ENCODE peak calls at places on chromosomes 1 and 21, in four cellular contexts. V, S, Z and J are unnamed samples.
A peak's percentile ranks its signal among the peaks of the same experiment; 100 is the strongest.

GRCh38 chr1:175536921-175537320 is 206.5 kb downstream of the TNR start:
- DNase-seq in V (no peak), S (no peak), Z (no peak), J (no peak)

GRCh38 chr1:110601332-110601731 is 4.8 kb downstream of the KCNA2 start:
- DNase-seq in V (no peak), S (no peak), Z (no peak), J (no peak)

GRCh38 chr1:180247061-180247460 is 17.0 kb downstream of the LHX4 start:
- DNase-seq in V (no peak), S (no peak), Z (no peak), J (no peak)

GRCh38 chr1:239270509-239270908 is 115.9 kb upstream of the CHRM3 start:
- DNase-seq in V (no peak), S (no peak), Z (no peak), J (no peak)

GRCh38 chr21:45246535-45247320 is 41.0 kb downstream of the POFUT2 start:
- DNase-seq in V (no peak), S (no peak), Z (no peak), J (no peak)

GRCh38 chr1:35641233-35641866 is at the start of gene PSMB2:
- DNase-seq in V (peak; percentile 96), S (peak; percentile 94), Z (peak; percentile 99), J (peak; percentile 82)

GRCh38 chr1:206505702-206506375 is 1.5 kb upstream of the RASSF5 start:
- DNase-seq in V (peak; percentile 37), S (peak; percentile 59), Z (peak; percentile 72), J (no peak)

GRCh38 chr1:69737527-69738176 is 169.9 kb downstream of the LRRC7 start:
- DNase-seq in V (peak; percentile 78), S (peak; percentile 81), Z (peak; percentile 79), J (peak; percentile 29)

GRCh38 chr1:234478152-234478480 is 863 bp downstream of the TARBP1 start:
- DNase-seq in V (peak; percentile 22), S (peak; percentile 26), Z (peak; percentile 75), J (no peak)

GRCh38 chr1:33396188-33397124 is 34.4 kb downstream of the PHC2 start:
- DNase-seq in V (no peak), S (no peak), Z (no peak), J (no peak)

GRCh38 chr1:212467843-212468482 is 35.2 kb downstream of the NENF start:
- DNase-seq in V (no peak), S (peak; percentile 20), Z (peak; percentile 13), J (no peak)

DNA sequence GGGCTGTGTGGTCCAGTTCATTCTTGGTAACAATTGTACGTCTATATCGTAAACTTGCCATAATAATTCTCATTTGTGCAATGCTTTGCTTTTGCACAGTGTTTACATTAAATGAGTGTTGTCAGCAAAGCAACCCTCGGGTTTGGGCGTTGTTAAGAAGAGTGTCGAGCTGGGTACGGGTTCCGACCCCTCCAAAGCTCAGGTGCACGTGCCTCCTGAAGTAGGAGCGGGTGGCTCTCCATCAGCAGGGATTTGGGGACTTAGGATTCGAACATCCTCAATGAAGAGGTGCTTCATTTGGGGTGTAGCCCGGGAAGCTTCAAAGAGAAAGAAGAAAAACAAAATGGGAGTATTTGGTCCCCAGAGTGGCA is 984 bp downstream of the TRIM58 start:
- DNase-seq in V (no peak), S (no peak), Z (no peak), J (no peak)
- H3K4me3 ChIP-seq in V (peak overlapping the region; percentile 46), S (peak overlapping the region; percentile 6), Z (no peak overlapping the region), J (peak overlapping the region; percentile 45)

GRCh38 chr1:2234762-2235113 is 6.6 kb downstream of the SKI start:
- DNase-seq in V (no peak), S (no peak), Z (no peak), J (no peak)

GRCh38 chr1:2232916-2233438 is 4.9 kb downstream of the SKI start:
- DNase-seq in V (no peak), S (no peak), Z (peak; percentile 23), J (no peak)

GRCh38 chr1:2235300-2235998 is 7.3 kb downstream of the SKI start:
- DNase-seq in V (no peak), S (no peak), Z (no peak), J (no peak)

GRCh38 chr1:2233468-2233867 is 5.3 kb downstream of the SKI start:
- DNase-seq in V (no peak), S (no peak), Z (peak; percentile 25), J (no peak)

DNA sequence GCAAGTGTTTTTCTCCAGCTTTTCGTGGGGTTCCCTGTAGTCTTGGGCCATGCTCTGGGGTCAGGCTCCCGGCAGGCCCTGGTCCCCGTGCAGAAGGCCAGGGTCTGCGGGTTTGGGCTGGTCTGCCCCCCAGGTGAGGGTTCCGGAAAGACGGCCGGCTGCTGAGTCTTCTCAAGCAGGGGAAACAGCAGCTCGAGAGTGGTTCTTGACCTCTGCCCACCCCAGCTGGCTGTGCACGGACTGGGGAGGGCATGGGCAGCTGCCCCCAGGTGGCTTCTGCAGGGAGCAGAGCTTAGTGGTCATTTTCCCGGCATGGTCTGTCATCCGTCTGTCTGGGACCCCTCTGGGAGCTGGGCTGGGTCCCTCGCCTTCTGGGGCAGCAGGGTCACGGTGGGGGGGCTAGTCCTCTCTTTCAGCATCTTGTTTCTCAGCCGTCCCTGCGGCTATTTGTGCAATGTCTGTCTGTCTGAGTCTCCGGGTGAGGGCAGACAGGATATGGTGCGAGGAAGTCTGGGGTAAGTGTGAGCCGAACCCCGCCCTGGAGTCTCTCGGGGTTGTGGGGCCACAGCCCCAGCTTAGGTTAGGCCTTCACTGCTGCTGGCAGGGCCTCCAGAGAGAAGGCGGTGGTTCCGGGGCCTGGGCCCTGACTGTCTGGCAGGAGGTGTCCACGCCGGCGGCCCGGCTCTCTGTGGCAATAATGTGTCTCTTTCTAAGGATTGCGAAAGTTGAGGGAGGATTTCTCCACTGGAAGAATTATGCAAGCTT is 6.1 kb downstream of the SKI start:
- DNase-seq in V (peak; percentile 75), S (peak; percentile 96), Z (peak; percentile 99), J (peak; percentile 86)
- H3K4me3 ChIP-seq in V (peak overlapping the region; percentile 88), S (peak overlapping the region; percentile 16), Z (peak overlapping the region; percentile 34), J (peak overlapping the region; percentile 33)

GRCh38 chr1:109368464-109368863 is 29.3 kb downstream of the SORT1 start:
- DNase-seq in V (no peak), S (no peak), Z (no peak), J (no peak)

GRCh38 chr1:109373051-109373593 is 24.6 kb downstream of the SORT1 start:
- DNase-seq in V (no peak), S (no peak), Z (no peak), J (no peak)

GRCh38 chr1:109369167-109369746 is 28.5 kb downstream of the SORT1 start:
- DNase-seq in V (peak; percentile 28), S (peak; percentile 40), Z (peak; percentile 75), J (no peak)

GRCh38 chr1:109371271-109371739 is 26.4 kb downstream of the SORT1 start:
- DNase-seq in V (peak; percentile 73), S (peak; percentile 63), Z (peak; percentile 80), J (peak; percentile 62)

DNA sequence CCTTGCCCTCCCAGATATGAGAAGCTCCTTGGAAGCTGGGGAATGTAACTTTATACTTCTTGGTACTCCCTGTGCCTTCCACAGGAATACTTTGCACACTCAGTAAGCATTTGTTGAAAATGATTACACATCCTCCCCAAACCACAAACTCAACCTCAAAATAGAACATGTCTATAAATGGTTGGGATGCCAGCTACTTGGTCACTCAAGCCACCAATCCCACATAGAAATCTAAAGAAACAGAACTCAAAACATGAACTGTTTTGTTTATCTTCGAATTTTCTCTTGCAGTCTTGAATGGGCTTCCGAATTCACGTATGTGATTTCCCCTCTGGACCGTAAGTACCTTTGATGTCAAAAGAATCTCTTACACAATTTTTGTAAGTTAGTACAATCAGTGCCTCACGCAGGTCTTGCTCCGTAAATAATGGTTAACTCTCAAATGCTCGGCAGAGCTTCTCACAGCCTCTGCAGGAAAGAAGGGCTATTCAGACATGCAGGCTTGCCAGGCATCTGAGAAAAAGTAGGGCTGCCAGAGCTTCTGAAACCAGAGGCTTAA is 26.9 kb downstream of the SORT1 start:
- DNase-seq in V (peak; percentile 96), S (peak; percentile 89), Z (peak; percentile 92), J (peak; percentile 91)
- H3K4me3 ChIP-seq in V (peak overlapping the region; percentile 29), S (peak overlapping the region; percentile 5), Z (peak overlapping the region; percentile 16), J (peak overlapping the region; percentile 25)

GRCh38 chr1:10694274-10694632 is 102.2 kb downstream of the CASZ1 start:
- DNase-seq in V (no peak), S (peak; percentile 5), Z (peak; percentile 38), J (no peak)
- H3K4me3 ChIP-seq in V (peak overlapping the region; percentile 47), S (peak overlapping the region; percentile 22), Z (peak overlapping the region; percentile 53), J (peak overlapping the region; percentile 49)

GRCh38 chr1:58584082-58584895 is 7.2 kb upstream of the TACSTD2 start:
- DNase-seq in V (peak; percentile 94), S (peak; percentile 96), Z (peak; percentile 96), J (peak; percentile 89)
- H3K4me3 ChIP-seq in V (no peak overlapping the region), S (no peak overlapping the region), Z (no peak overlapping the region), J (no peak overlapping the region)

DNA sequence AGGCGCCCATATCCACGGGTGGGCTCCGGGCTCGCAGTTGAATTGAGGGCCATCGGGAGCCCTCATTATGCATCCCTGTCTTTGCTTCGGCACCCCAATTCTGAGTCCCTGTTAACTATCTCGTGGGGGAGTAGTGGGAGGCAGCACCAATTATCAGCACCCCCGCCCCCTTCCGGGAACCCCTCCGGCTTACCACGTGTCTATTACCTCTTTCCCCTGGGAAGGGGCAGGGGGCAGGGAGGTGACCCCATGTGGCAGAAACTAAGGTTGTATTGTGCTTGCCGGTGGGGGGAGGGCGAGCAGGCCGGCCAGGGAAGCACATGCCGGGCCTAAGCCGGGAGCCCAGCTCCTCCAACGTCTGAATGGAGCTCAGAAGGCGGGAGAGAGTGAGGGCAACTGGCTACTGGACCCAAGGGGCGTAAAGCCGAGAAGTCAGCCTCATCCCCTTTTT is 1.0 kb downstream of the LIN28A start:
- DNase-seq in V (no peak), S (no peak), Z (no peak), J (no peak)
- H3K4me3 ChIP-seq in V (no peak overlapping the region), S (no peak overlapping the region), Z (no peak overlapping the region), J (no peak overlapping the region)

GRCh38 chr1:31760422-31760900 is 3.7 kb downstream of the ADGRB2 start:
- DNase-seq in V (no peak), S (no peak), Z (peak; percentile 39), J (no peak)
- H3K4me3 ChIP-seq in V (peak overlapping the region; percentile 55), S (peak overlapping the region; percentile 56), Z (peak overlapping the region; percentile 74), J (peak overlapping the region; percentile 54)

GRCh38 chr1:153546796-153547559 is 1.4 kb upstream of the S100A4 start:
- DNase-seq in V (no peak), S (no peak), Z (peak; percentile 86), J (no peak)
- H3K4me3 ChIP-seq in V (no peak overlapping the region), S (peak overlapping the region; percentile 73), Z (peak overlapping the region; percentile 97), J (no peak overlapping the region)